ENCODE peak calls at places on chromosome 19, in five cellular contexts. Z is PC-3; V is C1 segment of cervical spinal cord; J is WTC11; E is activated naive CD4-positive, alpha-beta T cell treated with anti-CD3 and anti-CD28 coated beads, Interleukin-2, amount 50 U/mL, for 16 hours. B is an unnamed sample.

GRCh38 chr19:13087295-13087694 is 15.4 kb downstream of the LYL1 start:
- DNase-seq in Z (no peak), V (no peak), J (no peak), E (no peak), B (no peak)

GRCh38 chr19:38266981-38267597 is 2.7 kb downstream of the SPINT2 start:
- DNase-seq in Z (peak), V (no peak), J (no peak), E (no peak), B (no peak)

GRCh38 chr19:47613165-47614146 is 4.5 kb downstream of the BICRA start:
- DNase-seq in Z (no peak), V (no peak), J (peak), E (no peak), B (peak)

GRCh38 chr19:55672418-55672817 is 2.6 kb upstream of the EPN1 start:
- DNase-seq in Z (no peak), V (no peak), J (no peak), E (no peak), B (no peak)

GRCh38 chr19:41479757-41480191 is 36.8 kb downstream of the ERICH4 start:
- DNase-seq in Z (no peak), V (no peak), J (no peak), E (no peak), B (no peak)

GRCh38 chr19:7742991-7743390 is 4.3 kb downstream of the CD209 start:
- DNase-seq in Z (no peak), V (peak), J (no peak), E (no peak), B (no peak)

GRCh38 chr19:16851031-16851712 is 22.0 kb downstream of the SIN3B start:
- DNase-seq in Z (peak), V (no peak), J (no peak), E (no peak), B (no peak)

GRCh38 chr19:6216996-6217751 is 62.6 kb downstream of the MLLT1 start:
- DNase-seq in Z (no peak), V (no peak), J (peak), E (no peak), B (no peak)

GRCh38 chr19:5392476-5392875 is 51.9 kb upstream of the PTPRS start:
- DNase-seq in Z (no peak), V (no peak), J (no peak), E (no peak), B (no peak)

GRCh38 chr19:38199340-38199739 is 24.7 kb downstream of the DPF1 start:
- DNase-seq in Z (no peak), V (no peak), J (no peak), E (no peak), B (no peak)

GRCh38 chr19:50967924-50968708 is 1.3 kb downstream of the KLK6 start:
- DNase-seq in Z (peak), V (no peak), J (no peak), E (no peak), B (no peak)

GRCh38 chr19:37511821-37512220 is 5.1 kb downstream of the ZNF793 start:
- DNase-seq in Z (no peak), V (no peak), J (no peak), E (no peak), B (no peak)

GRCh38 chr19:43713208-43713607 is 2.7 kb upstream of the IRGC start:
- DNase-seq in Z (no peak), V (no peak), J (no peak), E (no peak), B (no peak)

GRCh38 chr19:37988758-37989635 is 82.0 kb downstream of the SIPA1L3 start:
- DNase-seq in Z (no peak), V (no peak), J (peak), E (no peak), B (no peak)

GRCh38 chr19:18969953-18970659 is 29.1 kb upstream of the HOMER3 start:
- DNase-seq in Z (no peak), V (no peak), J (no peak), E (no peak), B (no peak)

GRCh38 chr19:16199275-16199932 is 1.7 kb downstream of the AP1M1 start:
- DNase-seq in Z (no peak), V (no peak), J (no peak), E (no peak), B (no peak)

GRCh38 chr19:52590728-52591127 is 20.6 kb downstream of the ZNF701 start:
- DNase-seq in Z (no peak), V (no peak), J (peak), E (no peak), B (no peak)

B was measured in midbrain.